ENCODE peak calls at places on chromosomes 3 and 15, in six cellular contexts. Z is K562, P is GM12878, I is SK-N-SH, O is HepG2, E is HCT116. C is an unnamed sample.

GRCh38 chr3:79203144-79203519 is 564.7 kb downstream of the ROBO1 start:
- DNase-seq in Z (no peak), P (no peak), I (no peak), O (no peak), E (no peak), C (no peak)

GRCh38 chr15:41517895-41518449 is 4.3 kb upstream of the LTK start:
- DNase-seq in P (no peak), Z (no peak), O (peak), I (no peak), E (no peak), C (no peak)

GRCh38 chr15:75732809-75733451 is 20.3 kb upstream of the CSPG4 start:
- DNase-seq in Z (peak), P (no peak), O (peak), I (peak), E (peak), C (peak)

GRCh38 chr15:62880278-62880677 is 162.3 kb upstream of the TPM1 start:
- DNase-seq in I (peak), P (no peak), O (no peak), Z (no peak), E (no peak), C (no peak)

GRCh38 chr3:87132801-87133200 is 94.3 kb upstream of the CHMP2B start:
- DNase-seq in O (no peak), E (no peak), I (no peak), Z (no peak), P (no peak), C (no peak)

GRCh38 chr3:61699622-61700021 is 138.3 kb downstream of the PTPRG start:
- DNase-seq in I (no peak), E (no peak), O (no peak), Z (no peak), P (no peak), C (peak)

GRCh38 chr3:4633078-4634004 is 140.2 kb downstream of the ITPR1 start:
- DNase-seq in O (peak), Z (peak), E (peak), P (peak), I (peak), C (peak)

GRCh38 chr15:40768492-40769309 is 1.1 kb upstream of the C15orf62 start:
- DNase-seq in O (no peak), E (no peak), P (no peak), Z (no peak), I (peak), C (no peak)

GRCh38 chr3:144273611-144274010 is 302.0 kb downstream of the DIPK2A start:
- DNase-seq in O (no peak), Z (no peak), P (no peak), I (no peak), E (no peak), C (no peak)

GRCh38 chr3:134291300-134292254 is 40.9 kb upstream of the RYK start:
- DNase-seq in Z (no peak), P (no peak), E (no peak), O (no peak), I (no peak), C (no peak)

GRCh38 chr3:64031540-64032533 is 8.5 kb upstream of the PSMD6 start:
- DNase-seq in E (no peak), I (no peak), P (no peak), Z (no peak), O (no peak), C (no peak)

GRCh38 chr15:41841131-41841530 is 2.5 kb downstream of the PLA2G4B start:
- DNase-seq in Z (no peak), O (no peak), P (no peak), E (no peak), I (no peak), C (no peak)

GRCh38 chr3:97934980-97935695 is 37.1 kb downstream of the RIOX2 start:
- DNase-seq in P (no peak), O (no peak), E (no peak), Z (no peak), I (no peak), C (no peak)

GRCh38 chr15:83471307-83471866 is 24.2 kb downstream of the SH3GL3 start:
- DNase-seq in I (no peak), P (no peak), O (no peak), E (no peak), Z (no peak), C (no peak)
- TF ChIP-seq YY1 in I (no peak), P (no peak), O (no peak), E (no peak), Z (no peak), C (no peak)

GRCh38 chr3:46971151-46971550 is 5.4 kb downstream of the CCDC12 start:
- DNase-seq in Z (no peak), E (no peak), O (no peak), P (no peak), I (no peak), C (no peak)
- H3K9ac ChIP-seq in Z (no peak), E (no peak), O (peak), P (peak), I (no peak), C (no peak)

GRCh38 chr15:48144889-48145288 is 24.1 kb downstream of the SLC24A5 start:
- DNase-seq in Z (no peak), E (no peak), O (no peak), I (no peak), P (peak), C (no peak)
- TF ChIP-seq YY1 in Z (no peak), E (no peak), O (no peak), I (no peak), P (no peak), C (no peak)

GRCh38 chr3:60010778-60011177 is 961.0 kb upstream of the CFAP20DC start:
- DNase-seq in O (no peak), P (peak), Z (no peak), I (no peak), E (no peak), C (no peak)
- H3K9ac ChIP-seq in O (no peak), P (no peak), Z (no peak), I (no peak), E (no peak), C (no peak)

GRCh38 chr3:139283301-139283700 is 60.5 kb upstream of the MRPS22 start:
- DNase-seq in I (no peak), E (no peak), Z (no peak), P (no peak), O (no peak), C (no peak)

GRCh38 chr3:139284221-139284620 is 59.6 kb upstream of the MRPS22 start:
- DNase-seq in O (no peak), P (no peak), E (no peak), I (no peak), Z (no peak), C (no peak)

GRCh38 chr3:139281096-139281495 is 62.7 kb upstream of the MRPS22 start:
- DNase-seq in E (no peak), P (no peak), O (no peak), Z (no peak), I (no peak), C (no peak)

GRCh38 chr3:139280027-139280671 is 63.7 kb upstream of the MRPS22 start:
- DNase-seq in I (no peak), P (no peak), E (no peak), O (no peak), Z (no peak), C (no peak)

DNA sequence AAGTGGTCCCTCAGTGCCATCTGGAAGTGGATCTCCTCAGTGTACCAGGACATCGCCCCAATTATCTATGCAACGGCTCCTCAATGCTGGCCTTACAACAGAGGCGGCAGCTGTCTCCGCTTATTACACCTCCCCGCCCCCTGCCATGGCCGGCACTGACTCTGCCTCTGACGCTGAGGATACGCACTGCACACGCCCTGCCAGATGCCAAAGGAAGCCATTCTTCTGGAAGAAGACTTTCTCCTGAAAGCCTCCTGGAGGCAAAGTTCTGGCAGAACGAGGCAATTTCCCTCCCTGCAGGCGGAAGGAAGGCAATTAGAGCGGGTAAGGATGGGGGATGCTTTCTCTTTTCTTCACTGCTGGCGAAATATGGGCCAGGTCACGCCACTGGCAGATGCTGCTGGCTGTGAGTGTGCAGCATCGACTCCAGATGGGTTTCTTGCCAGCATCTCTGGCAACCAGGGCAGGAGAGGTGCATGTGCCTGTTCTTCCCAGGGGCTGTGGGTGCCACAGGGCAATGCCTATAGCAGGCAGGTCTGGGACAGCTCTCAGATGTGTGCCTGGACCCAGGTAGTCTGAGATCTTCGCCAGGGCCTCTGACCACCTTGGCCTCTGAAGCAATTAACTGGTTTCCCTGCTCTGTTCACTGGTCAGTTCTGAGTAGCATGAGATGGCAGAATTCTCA is 62.2 kb upstream of the MRPS22 start:
- DNase-seq in Z (no peak), E (no peak), P (no peak), I (peak), O (no peak), C (no peak)
- TF ChIP-seq YY1 in Z (no peak), E (no peak), P (no peak), I (peak), O (no peak), C (no peak)

GRCh38 chr15:90580541-90580940 is 50.8 kb downstream of the CRTC3 start:
- DNase-seq in P (no peak), O (no peak), I (no peak), E (no peak), Z (no peak), C (no peak)

GRCh38 chr15:90580086-90580485 is 50.4 kb downstream of the CRTC3 start:
- DNase-seq in I (no peak), P (no peak), O (no peak), E (no peak), Z (no peak), C (no peak)

GRCh38 chr15:90579213-90579612 is 49.5 kb downstream of the CRTC3 start:
- DNase-seq in Z (no peak), E (no peak), P (no peak), O (no peak), I (no peak), C (no peak)

GRCh38 chr15:90572893-90573292 is 43.2 kb downstream of the CRTC3 start:
- DNase-seq in I (no peak), O (no peak), P (no peak), Z (no peak), E (no peak), C (no peak)

DNA sequence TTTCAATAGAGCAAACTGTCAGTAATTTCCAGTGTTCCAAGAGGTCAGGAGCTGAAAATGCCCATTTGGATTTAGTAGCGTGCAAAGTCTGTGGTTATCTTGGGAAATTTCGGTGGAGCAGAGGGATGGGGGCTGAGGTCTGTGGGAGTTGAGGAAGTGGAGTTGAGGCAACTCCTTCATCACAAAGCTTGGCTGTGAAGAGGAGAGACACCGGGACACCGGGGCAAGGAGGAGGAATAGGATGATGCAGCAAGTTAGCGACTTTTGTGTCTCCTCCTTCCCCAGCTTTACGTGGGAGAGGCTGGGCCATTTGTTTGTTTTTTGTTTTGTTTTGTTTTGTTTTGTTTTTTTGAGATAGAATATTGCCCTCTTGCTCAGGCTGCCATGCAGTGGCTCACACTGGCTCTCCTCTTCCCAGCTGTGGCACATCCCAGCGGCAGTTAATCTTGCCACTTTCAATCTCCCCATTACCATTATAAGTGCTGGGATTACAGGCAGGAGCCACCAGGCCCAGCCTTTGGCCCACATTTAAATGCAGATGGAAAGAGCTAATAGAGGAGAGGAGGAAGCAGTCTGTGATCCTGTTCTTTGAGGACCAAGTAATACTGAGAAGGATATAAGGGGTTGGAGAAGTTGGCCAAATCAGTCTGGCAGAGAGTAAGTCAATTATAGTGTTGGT is 47.1 kb downstream of the CRTC3 start:
- DNase-seq in P (no peak), Z (no peak), O (no peak), E (no peak), I (no peak), C (peak)
- H3K9ac ChIP-seq in P (no peak), Z (peak), O (no peak), E (no peak), I (no peak), C (no peak)

GRCh38 chr3:23157331-23157730 is 45.8 kb upstream of the UBE2E2 start:
- DNase-seq in P (no peak), E (no peak), O (no peak), Z (no peak), I (no peak), C (no peak)

GRCh38 chr3:23161308-23161707 is 41.8 kb upstream of the UBE2E2 start:
- DNase-seq in P (no peak), O (no peak), Z (no peak), I (no peak), E (no peak), C (no peak)

GRCh38 chr3:23161896-23162570 is 41.1 kb upstream of the UBE2E2 start:
- DNase-seq in P (peak), E (no peak), Z (no peak), O (no peak), I (no peak), C (no peak)

GRCh38 chr3:23162939-23163338 is 40.2 kb upstream of the UBE2E2 start:
- DNase-seq in E (no peak), P (peak), O (no peak), I (no peak), Z (no peak), C (no peak)

GRCh38 chr3:23159929-23160328 is 43.2 kb upstream of the UBE2E2 start:
- DNase-seq in O (no peak), P (no peak), Z (no peak), E (no peak), I (no peak), C (no peak)
- TF ChIP-seq YY1 in O (no peak), P (no peak), Z (no peak), E (no peak), I (no peak), C (no peak)